ENCODE peak calls at places on chromosomes 1 and 21, in seven cellular contexts. One of them, this sample, is unnamed.

GRCh38 chr1:12580054-12580887 is 37.7 kb downstream of the DHRS3 start:
- DNase-seq in stimulated activated CD4-positive, alpha-beta T cell treated with anti-CD3 and anti-CD28 coated beads, Interleukin-2, amount 100 ng/mL, for 48 hours: no peak
- DNase-seq in RCC 7860: no peak
- DNase-seq in Caki2: no peak
- DNase-seq in M059J: peak
- DNase-seq in HFFc6: peak
- DNase-seq in T-helper 2 cell: no peak
- DNase-seq in this sample: no peak

GRCh38 chr1:214327519-214327918 is 46.6 kb downstream of the SMYD2 start:
- DNase-seq in stimulated activated CD4-positive, alpha-beta T cell treated with anti-CD3 and anti-CD28 coated beads, Interleukin-2, amount 100 ng/mL, for 48 hours: no peak
- DNase-seq in RCC 7860: no peak
- DNase-seq in Caki2: no peak
- DNase-seq in M059J: peak
- DNase-seq in HFFc6: no peak
- DNase-seq in T-helper 2 cell: no peak
- DNase-seq in this sample: no peak

GRCh38 chr21:35563885-35564451 is 496.4 kb downstream of the SETD4 start:
- DNase-seq in stimulated activated CD4-positive, alpha-beta T cell treated with anti-CD3 and anti-CD28 coated beads, Interleukin-2, amount 100 ng/mL, for 48 hours: no peak
- DNase-seq in RCC 7860: no peak
- DNase-seq in Caki2: no peak
- DNase-seq in M059J: peak
- DNase-seq in HFFc6: peak
- DNase-seq in T-helper 2 cell: no peak
- DNase-seq in this sample: no peak

GRCh38 chr1:32276328-32276727 is 15.6 kb upstream of the HDAC1 start:
- DNase-seq in stimulated activated CD4-positive, alpha-beta T cell treated with anti-CD3 and anti-CD28 coated beads, Interleukin-2, amount 100 ng/mL, for 48 hours: no peak
- DNase-seq in RCC 7860: no peak
- DNase-seq in Caki2: no peak
- DNase-seq in M059J: no peak
- DNase-seq in HFFc6: no peak
- DNase-seq in T-helper 2 cell: no peak
- DNase-seq in this sample: no peak

GRCh38 chr1:69921501-69921900 is 283.9 kb downstream of the LRRC40 start:
- DNase-seq in stimulated activated CD4-positive, alpha-beta T cell treated with anti-CD3 and anti-CD28 coated beads, Interleukin-2, amount 100 ng/mL, for 48 hours: no peak
- DNase-seq in RCC 7860: no peak
- DNase-seq in Caki2: no peak
- DNase-seq in M059J: no peak
- DNase-seq in HFFc6: no peak
- DNase-seq in T-helper 2 cell: no peak
- DNase-seq in this sample: no peak

GRCh38 chr21:38126677-38127271 is 130.0 kb upstream of the KCNJ15 start:
- DNase-seq in stimulated activated CD4-positive, alpha-beta T cell treated with anti-CD3 and anti-CD28 coated beads, Interleukin-2, amount 100 ng/mL, for 48 hours: peak
- DNase-seq in RCC 7860: peak
- DNase-seq in Caki2: peak
- DNase-seq in M059J: peak
- DNase-seq in HFFc6: peak
- DNase-seq in T-helper 2 cell: peak
- DNase-seq in this sample: peak

GRCh38 chr1:24727490-24728214 is 17.6 kb upstream of the CLIC4 start:
- DNase-seq in stimulated activated CD4-positive, alpha-beta T cell treated with anti-CD3 and anti-CD28 coated beads, Interleukin-2, amount 100 ng/mL, for 48 hours: no peak
- DNase-seq in RCC 7860: peak
- DNase-seq in Caki2: no peak
- DNase-seq in M059J: peak
- DNase-seq in HFFc6: peak
- DNase-seq in T-helper 2 cell: no peak
- DNase-seq in this sample: no peak

GRCh38 chr1:200917291-200917817 is 22.7 kb downstream of the INAVA start:
- DNase-seq in stimulated activated CD4-positive, alpha-beta T cell treated with anti-CD3 and anti-CD28 coated beads, Interleukin-2, amount 100 ng/mL, for 48 hours: no peak
- DNase-seq in RCC 7860: no peak
- DNase-seq in Caki2: no peak
- DNase-seq in M059J: no peak
- DNase-seq in HFFc6: no peak
- DNase-seq in T-helper 2 cell: no peak
- DNase-seq in this sample: no peak

GRCh38 chr21:16579538-16579937 is 849.8 kb downstream of the USP25 start:
- DNase-seq in stimulated activated CD4-positive, alpha-beta T cell treated with anti-CD3 and anti-CD28 coated beads, Interleukin-2, amount 100 ng/mL, for 48 hours: no peak
- DNase-seq in RCC 7860: no peak
- DNase-seq in Caki2: no peak
- DNase-seq in M059J: no peak
- DNase-seq in HFFc6: no peak
- DNase-seq in T-helper 2 cell: no peak
- DNase-seq in this sample: no peak

GRCh38 chr1:242477944-242478343 is 46.6 kb downstream of the PLD5 start:
- DNase-seq in stimulated activated CD4-positive, alpha-beta T cell treated with anti-CD3 and anti-CD28 coated beads, Interleukin-2, amount 100 ng/mL, for 48 hours: no peak
- DNase-seq in RCC 7860: no peak
- DNase-seq in Caki2: no peak
- DNase-seq in M059J: peak
- DNase-seq in HFFc6: no peak
- DNase-seq in T-helper 2 cell: no peak
- DNase-seq in this sample: no peak

GRCh38 chr1:1847061-1847460 is 43.8 kb downstream of the GNB1 start:
- DNase-seq in stimulated activated CD4-positive, alpha-beta T cell treated with anti-CD3 and anti-CD28 coated beads, Interleukin-2, amount 100 ng/mL, for 48 hours: no peak
- DNase-seq in RCC 7860: no peak
- DNase-seq in Caki2: no peak
- DNase-seq in M059J: no peak
- DNase-seq in HFFc6: no peak
- DNase-seq in T-helper 2 cell: no peak
- DNase-seq in this sample: no peak

GRCh38 chr1:37734629-37735591 is 30.0 kb downstream of the EPHA10 start:
- DNase-seq in stimulated activated CD4-positive, alpha-beta T cell treated with anti-CD3 and anti-CD28 coated beads, Interleukin-2, amount 100 ng/mL, for 48 hours: no peak
- DNase-seq in RCC 7860: no peak
- DNase-seq in Caki2: no peak
- DNase-seq in M059J: no peak
- DNase-seq in HFFc6: no peak
- DNase-seq in T-helper 2 cell: no peak
- DNase-seq in this sample: no peak

GRCh38 chr21:28979092-28979491 is 13.6 kb downstream of the LTN1 start:
- DNase-seq in stimulated activated CD4-positive, alpha-beta T cell treated with anti-CD3 and anti-CD28 coated beads, Interleukin-2, amount 100 ng/mL, for 48 hours: no peak
- DNase-seq in RCC 7860: no peak
- DNase-seq in Caki2: no peak
- DNase-seq in M059J: no peak
- DNase-seq in HFFc6: no peak
- DNase-seq in T-helper 2 cell: no peak
- DNase-seq in this sample: no peak

GRCh38 chr1:31669786-31670582 is 25.3 kb upstream of the PEF1 start:
- DNase-seq in stimulated activated CD4-positive, alpha-beta T cell treated with anti-CD3 and anti-CD28 coated beads, Interleukin-2, amount 100 ng/mL, for 48 hours: peak
- DNase-seq in RCC 7860: peak
- DNase-seq in Caki2: peak
- DNase-seq in M059J: peak
- DNase-seq in HFFc6: no peak
- DNase-seq in T-helper 2 cell: no peak
- DNase-seq in this sample: peak

GRCh38 chr1:227788279-227789041 is 27.0 kb upstream of the PRSS38 start:
- DNase-seq in stimulated activated CD4-positive, alpha-beta T cell treated with anti-CD3 and anti-CD28 coated beads, Interleukin-2, amount 100 ng/mL, for 48 hours: peak
- DNase-seq in RCC 7860: no peak
- DNase-seq in Caki2: peak
- DNase-seq in M059J: peak
- DNase-seq in HFFc6: peak
- DNase-seq in T-helper 2 cell: no peak
- DNase-seq in this sample: no peak

GRCh38 chr21:38831526-38832467 is 26.1 kb downstream of the ETS2 start:
- DNase-seq in stimulated activated CD4-positive, alpha-beta T cell treated with anti-CD3 and anti-CD28 coated beads, Interleukin-2, amount 100 ng/mL, for 48 hours: peak
- DNase-seq in RCC 7860: peak
- DNase-seq in Caki2: peak
- DNase-seq in M059J: peak
- DNase-seq in HFFc6: peak
- DNase-seq in T-helper 2 cell: no peak
- DNase-seq in this sample: peak

GRCh38 chr1:223545325-223545724 is 120.2 kb downstream of the CAPN8 start:
- DNase-seq in stimulated activated CD4-positive, alpha-beta T cell treated with anti-CD3 and anti-CD28 coated beads, Interleukin-2, amount 100 ng/mL, for 48 hours: no peak
- DNase-seq in RCC 7860: no peak
- DNase-seq in Caki2: no peak
- DNase-seq in M059J: no peak
- DNase-seq in HFFc6: no peak
- DNase-seq in T-helper 2 cell: no peak
- DNase-seq in this sample: no peak

GRCh38 chr1:32448773-32449456 is 16.0 kb upstream of the ZBTB8B start:
- DNase-seq in stimulated activated CD4-positive, alpha-beta T cell treated with anti-CD3 and anti-CD28 coated beads, Interleukin-2, amount 100 ng/mL, for 48 hours: peak
- DNase-seq in RCC 7860: no peak
- DNase-seq in Caki2: peak
- DNase-seq in M059J: peak
- DNase-seq in HFFc6: peak
- DNase-seq in T-helper 2 cell: no peak
- DNase-seq in this sample: no peak

GRCh38 chr1:171351961-171352360 is 38.0 kb downstream of the FMO4 start:
- DNase-seq in stimulated activated CD4-positive, alpha-beta T cell treated with anti-CD3 and anti-CD28 coated beads, Interleukin-2, amount 100 ng/mL, for 48 hours: no peak
- DNase-seq in RCC 7860: no peak
- DNase-seq in Caki2: no peak
- DNase-seq in M059J: no peak
- DNase-seq in HFFc6: no peak
- DNase-seq in T-helper 2 cell: no peak
- DNase-seq in this sample: no peak

GRCh38 chr1:25799758-25800537 is at the start of gene SELENON:
- DNase-seq in stimulated activated CD4-positive, alpha-beta T cell treated with anti-CD3 and anti-CD28 coated beads, Interleukin-2, amount 100 ng/mL, for 48 hours: no peak
- DNase-seq in RCC 7860: no peak
- DNase-seq in Caki2: no peak
- DNase-seq in M059J: peak
- DNase-seq in HFFc6: no peak
- DNase-seq in T-helper 2 cell: no peak
- DNase-seq in this sample: no peak

GRCh38 chr1:58927026-58927721 is 143.3 kb upstream of the JUN start:
- DNase-seq in stimulated activated CD4-positive, alpha-beta T cell treated with anti-CD3 and anti-CD28 coated beads, Interleukin-2, amount 100 ng/mL, for 48 hours: no peak
- DNase-seq in RCC 7860: no peak
- DNase-seq in Caki2: no peak
- DNase-seq in M059J: no peak
- DNase-seq in HFFc6: no peak
- DNase-seq in T-helper 2 cell: no peak
- DNase-seq in this sample: no peak

GRCh38 chr1:228143480-228144212 is 3.6 kb downstream of the GUK1 start:
- DNase-seq in stimulated activated CD4-positive, alpha-beta T cell treated with anti-CD3 and anti-CD28 coated beads, Interleukin-2, amount 100 ng/mL, for 48 hours: no peak
- DNase-seq in RCC 7860: no peak
- DNase-seq in Caki2: no peak
- DNase-seq in M059J: no peak
- DNase-seq in HFFc6: no peak
- DNase-seq in T-helper 2 cell: no peak
- DNase-seq in this sample: no peak